ENCODE peak calls at places on chromosomes 5 and 9, in four cellular contexts. O, D, X and I are unnamed samples.

GRCh38 chr5:176660860-176661641 is 13.8 kb downstream of the TSPAN17 start:
- DNase-seq in O (peak), D (peak), X (peak), I (peak)

GRCh38 chr5:56301041-56301440 is 67.9 kb upstream of the ANKRD55 start:
- DNase-seq in O (no peak), D (no peak), X (no peak), I (no peak)

GRCh38 chr9:135965124-135965756 is 4.1 kb upstream of the UBAC1 start:
- DNase-seq in O (no peak), D (no peak), X (no peak), I (no peak)

GRCh38 chr5:24353606-24354005 is 291.2 kb downstream of the CDH10 start:
- DNase-seq in O (no peak), D (no peak), X (no peak), I (no peak)

GRCh38 chr9:132755096-132755495 is 84.8 kb downstream of the GTF3C4 start:
- DNase-seq in O (no peak), D (peak), X (no peak), I (no peak)

GRCh38 chr5:65326912-65327311 is 154.8 kb downstream of the ADAMTS6 start:
- DNase-seq in O (no peak), D (no peak), X (no peak), I (no peak)

GRCh38 chr5:39017504-39017903 is 56.7 kb downstream of the RICTOR start:
- DNase-seq in O (no peak), D (no peak), X (no peak), I (no peak)

GRCh38 chr5:159286420-159287035 is 23.4 kb downstream of the UBLCP1 start:
- DNase-seq in O (peak), D (peak), X (no peak), I (peak)

GRCh38 chr5:176676361-176676824 is 29.1 kb downstream of the TSPAN17 start:
- DNase-seq in O (peak), D (no peak), X (peak), I (peak)

GRCh38 chr9:126401581-126401980 is 75.0 kb downstream of the MVB12B start:
- DNase-seq in O (no peak), D (no peak), X (no peak), I (no peak)

GRCh38 chr9:129708799-129709198 is 43.4 kb downstream of the PRRX2 start:
- DNase-seq in O (no peak), D (no peak), X (no peak), I (no peak)

GRCh38 chr5:21711854-21712752 is 1141.0 kb downstream of the CDH12 start:
- DNase-seq in O (no peak), D (no peak), X (no peak), I (no peak)

GRCh38 chr9:135706288-135706687 is 4.3 kb downstream of the KCNT1 start:
- DNase-seq in O (no peak), D (no peak), X (no peak), I (no peak)

GRCh38 chr5:73319036-73319435 is 129.5 kb downstream of the FOXD1 start:
- DNase-seq in O (no peak), D (no peak), X (no peak), I (no peak)

GRCh38 chr9:13863112-13863511 is 450.8 kb downstream of the NFIB start:
- DNase-seq in O (no peak), D (no peak), X (no peak), I (no peak)

GRCh38 chr9:70439991-70440706 is 25.7 kb upstream of the KLF9 start:
- DNase-seq in O (no peak), D (no peak), X (no peak), I (peak)

GRCh38 chr5:39178856-39179255 is 40.5 kb downstream of the FYB1 start:
- DNase-seq in O (no peak), D (no peak), X (no peak), I (no peak)

GRCh38 chr9:16092627-16093091 is 539.8 kb downstream of the CCDC171 start:
- DNase-seq in O (no peak), D (no peak), X (no peak), I (no peak)

GRCh38 chr9:14400658-14400995 is 86.7 kb upstream of the NFIB start:
- DNase-seq in O (peak), D (peak), X (no peak), I (peak)

GRCh38 chr5:100790951-100791350 is 112.1 kb downstream of the ST8SIA4 start:
- DNase-seq in O (no peak), D (no peak), X (no peak), I (no peak)

GRCh38 chr5:112366987-112367386 is 52.1 kb downstream of the EPB41L4A start:
- DNase-seq in O (peak), D (peak), X (no peak), I (peak)

GRCh38 chr5:62649476-62650113 is 71.0 kb downstream of the LRRC70 start:
- DNase-seq in O (no peak), D (peak), X (no peak), I (no peak)

GRCh38 chr5:140011297-140011802 is 31.7 kb downstream of the NRG2 start:
- DNase-seq in O (peak), D (no peak), X (peak), I (peak)

GRCh38 chr5:133873936-133874585 is 94.4 kb downstream of the C5orf15 start:
- DNase-seq in O (no peak), D (no peak), X (no peak), I (no peak)

GRCh38 chr9:135504262-135505229 is 4.1 kb downstream of the MRPS2 start:
- DNase-seq in O (peak), D (peak), X (no peak), I (peak)

GRCh38 chr5:81942746-81943145 is 29.1 kb upstream of the ATG10 start:
- DNase-seq in O (no peak), D (no peak), X (no peak), I (no peak)

GRCh38 chr5:141192110-141192725 is at the start of gene PCDHB10:
- DNase-seq in O (peak), D (peak), X (no peak), I (peak)

GRCh38 chr5:39005566-39006232 is 68.5 kb downstream of the RICTOR start:
- DNase-seq in O (peak), D (no peak), X (no peak), I (peak)

GRCh38 chr9:124368692-124369091 is 46.5 kb downstream of the PSMB7 start:
- DNase-seq in O (no peak), D (no peak), X (no peak), I (no peak)

GRCh38 chr5:160039810-160040470 is 31.0 kb downstream of the TTC1 start:
- DNase-seq in O (peak), D (no peak), X (no peak), I (no peak)

GRCh38 chr5:112386716-112387115 is 32.4 kb downstream of the EPB41L4A start:
- DNase-seq in O (no peak), D (no peak), X (no peak), I (no peak)

GRCh38 chr5:137598341-137598740 is 99.2 kb upstream of the SPOCK1 start:
- DNase-seq in O (no peak), D (no peak), X (no peak), I (no peak)

GRCh38 chr5:61991861-61992260 is 314.1 kb upstream of the KIF2A start:
- DNase-seq in O (no peak), D (no peak), X (no peak), I (no peak)

GRCh38 chr9:70519912-70520724 is 105.7 kb upstream of the KLF9 start:
- DNase-seq in O (no peak), D (no peak), X (peak), I (no peak)

GRCh38 chr5:1507016-1507375 is 16.8 kb downstream of the LPCAT1 start:
- DNase-seq in O (no peak), D (no peak), X (no peak), I (no peak)
- TF ChIP-seq PBX3 in O (no peak), D (no peak), X (no peak), I (no peak)

GRCh38 chr5:54722846-54723433 is 205.4 kb downstream of the SNX18 start:
- DNase-seq in O (no peak), D (no peak), X (no peak), I (no peak)
- TF ChIP-seq PBX3 in O (no peak), D (no peak), X (no peak), I (no peak)

GRCh38 chr9:128684325-128685021 is 4.5 kb upstream of the SET start:
- DNase-seq in O (peak), D (no peak), X (peak), I (peak)

GRCh38 chr9:128684065-128684324 is 5.0 kb upstream of the SET start:
- DNase-seq in O (no peak), D (no peak), X (no peak), I (no peak)

GRCh38 chr9:128685022-128685332 is 4.0 kb upstream of the SET start:
- DNase-seq in O (peak), D (no peak), X (no peak), I (no peak)

GRCh38 chr9:128685636-128686489 is 3.2 kb upstream of the SET start:
- DNase-seq in O (no peak), D (no peak), X (no peak), I (no peak)

DNA sequence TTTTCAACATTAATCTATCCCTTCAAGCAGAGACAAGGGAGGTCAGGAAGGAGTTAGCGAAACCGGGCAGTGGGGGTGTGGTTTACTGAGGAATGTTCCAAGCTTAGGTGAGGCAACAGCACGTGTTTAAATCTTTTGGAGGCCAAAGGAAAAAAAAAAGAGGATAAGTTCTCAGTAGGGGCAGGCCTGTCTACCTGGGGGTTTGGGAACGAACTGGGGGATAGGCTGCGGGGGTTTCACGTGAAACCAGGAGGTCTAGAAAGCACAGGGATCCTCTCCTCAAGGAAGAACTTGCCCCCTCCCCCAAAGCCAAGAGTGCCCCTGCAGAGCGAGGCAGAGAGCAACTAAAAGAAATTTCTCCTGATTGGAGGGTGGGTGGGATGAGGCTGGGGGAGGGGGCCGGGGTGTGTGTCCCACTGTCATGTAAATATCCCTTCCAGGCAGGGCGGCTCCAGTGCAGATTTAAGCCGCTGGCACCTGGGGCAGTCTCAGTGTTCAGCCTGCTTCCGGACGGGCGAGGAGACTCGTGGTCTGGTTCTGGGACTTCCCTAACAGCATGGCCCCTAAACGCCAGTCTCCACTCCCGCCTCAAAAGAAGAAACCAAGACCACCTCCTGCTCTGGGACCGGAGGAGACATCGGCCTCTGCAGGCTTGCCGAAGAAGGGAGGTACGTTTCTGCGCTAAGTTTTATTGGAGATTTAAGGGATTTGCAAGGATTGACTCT is 5.5 kb upstream of the SET start:
- DNase-seq in O (no peak), D (no peak), X (no peak), I (peak)
- TF ChIP-seq PBX3 in O (no peak), D (no peak), X (no peak), I (no peak)

GRCh38 chr9:134226221-134226930 is 62.0 kb upstream of the RNU6ATAC start:
- DNase-seq in O (peak), D (no peak), X (no peak), I (peak)
- TF ChIP-seq PBX3 in O (no peak), D (no peak), X (no peak), I (no peak)

GRCh38 chr5:67095346-67095871 is 101.2 kb downstream of the CD180 start:
- DNase-seq in O (peak), D (no peak), X (no peak), I (no peak)
- TF ChIP-seq PBX3 in O (no peak), D (no peak), X (no peak), I (no peak)

GRCh38 chr5:6762116-6762515 is 48.9 kb downstream of the TENT4A start:
- DNase-seq in O (no peak), D (no peak), X (no peak), I (no peak)
- TF ChIP-seq PBX3 in O (no peak), D (no peak), X (no peak), I (no peak)